ENCODE peak calls at places on chromosomes 16 and 17, in four cellular contexts. J, B, Z and A are unnamed samples.

GRCh38 chr16:85234310-85235235 is 122.3 kb upstream of the CIBAR2 start:
- DNase-seq in J (peak), B (no peak), Z (peak), A (no peak)

GRCh38 chr17:77083547-77083946 is 57.2 kb upstream of the SEC14L1 start:
- DNase-seq in J (no peak), B (no peak), Z (no peak), A (no peak)

GRCh38 chr17:59356543-59357218 is 25.2 kb downstream of the YPEL2 start:
- DNase-seq in J (no peak), B (no peak), Z (no peak), A (no peak)

GRCh38 chr17:79279320-79279719 is 204.7 kb downstream of the ENGASE start:
- DNase-seq in J (no peak), B (no peak), Z (no peak), A (no peak)

GRCh38 chr17:41615454-41615853 is 2.9 kb upstream of the KRT16 start:
- DNase-seq in J (no peak), B (no peak), Z (no peak), A (no peak)

GRCh38 chr16:73163238-73163795 is 115.4 kb upstream of the ZFHX3 start:
- DNase-seq in J (no peak), B (no peak), Z (peak), A (no peak)

GRCh38 chr17:382644-383533 is 30.3 kb upstream of the RPH3AL start:
- DNase-seq in J (no peak), B (peak), Z (no peak), A (no peak)

GRCh38 chr16:86508947-86509758 is 1.2 kb upstream of the FOXF1 start:
- DNase-seq in J (peak), B (peak), Z (no peak), A (no peak)

GRCh38 chr17:19249681-19250080 is 12.5 kb downstream of the EPN2 start:
- DNase-seq in J (no peak), B (no peak), Z (no peak), A (no peak)

GRCh38 chr17:40846515-40847155 is 20.4 kb downstream of the KRT12 start:
- DNase-seq in J (no peak), B (peak), Z (peak), A (no peak)

GRCh38 chr17:48620497-48621139 is 5.5 kb upstream of the HOXB8 start:
- DNase-seq in J (no peak), B (no peak), Z (no peak), A (no peak)

GRCh38 chr17:40651939-40652338 is 4.3 kb upstream of the SMARCE1 start:
- DNase-seq in J (no peak), B (no peak), Z (no peak), A (no peak)

GRCh38 chr16:19555938-19556778 is 655 bp downstream of the VPS35L start:
- DNase-seq in J (peak), B (peak), Z (no peak), A (no peak)

GRCh38 chr17:77076046-77076882 is 64.5 kb upstream of the SEC14L1 start:
- DNase-seq in J (no peak), B (no peak), Z (peak), A (no peak)

GRCh38 chr17:40092581-40092980 is 7.8 kb downstream of the NR1D1 start:
- DNase-seq in J (no peak), B (no peak), Z (no peak), A (no peak)

GRCh38 chr17:61235821-61236197 is 163.8 kb upstream of the TBX2 start:
- DNase-seq in J (no peak), B (no peak), Z (no peak), A (no peak)

GRCh38 chr17:30379303-30380105 is 777 bp downstream of the CPD start:
- DNase-seq in J (no peak), B (no peak), Z (no peak), A (no peak)

GRCh38 chr17:81711814-81712467 is at the start of gene SLC25A10:
- DNase-seq in J (peak), B (peak), Z (peak), A (peak)

GRCh38 chr17:6627019-6627418 is 13.5 kb downstream of the KIAA0753 start:
- DNase-seq in J (peak), B (no peak), Z (no peak), A (no peak)

GRCh38 chr17:10815318-10815717 is 11.4 kb upstream of the TMEM238L start:
- DNase-seq in J (no peak), B (no peak), Z (no peak), A (no peak)

GRCh38 chr17:74833501-74834361 is 26.0 kb downstream of the GRIN2C start:
- DNase-seq in J (peak), B (no peak), Z (no peak), A (no peak)

GRCh38 chr17:29764748-29765147 is 142.0 kb upstream of the CORO6 start:
- DNase-seq in J (no peak), B (no peak), Z (no peak), A (no peak)

GRCh38 chr16:50267651-50268050 is 1.3 kb downstream of the ADCY7 start:
- DNase-seq in J (no peak), B (no peak), Z (no peak), A (no peak)

GRCh38 chr17:50685334-50685665 is 22.4 kb downstream of the ANKRD40 start:
- DNase-seq in J (no peak), B (no peak), Z (no peak), A (no peak)

GRCh38 chr17:82900741-82901140 is 60.9 kb upstream of the ZNF750 start:
- DNase-seq in J (no peak), B (no peak), Z (no peak), A (no peak)

GRCh38 chr16:22948603-22949368 is 134.8 kb downstream of the HS3ST2 start:
- DNase-seq in J (peak), B (peak), Z (peak), A (peak)

GRCh38 chr17:2406271-2406902 is 5.5 kb upstream of the MNT start:
- DNase-seq in J (no peak), B (no peak), Z (no peak), A (no peak)

GRCh38 chr17:63930951-63931575 is 1.1 kb downstream of the CD79B start:
- DNase-seq in J (no peak), B (no peak), Z (no peak), A (no peak)

GRCh38 chr16:57039148-57039812 is 49.9 kb downstream of the NLRC5 start:
- DNase-seq in J (no peak), B (no peak), Z (no peak), A (no peak)

GRCh38 chr17:83109386-83109785 is 30.0 kb downstream of the METRNL start:
- DNase-seq in J (no peak), B (no peak), Z (no peak), A (no peak)

GRCh38 chr17:59004338-59005111 is 102.2 kb downstream of the TRIM37 start:
- DNase-seq in J (peak), B (peak), Z (peak), A (peak)

GRCh38 chr17:74807925-74808324 is 31.8 kb upstream of the NAT9 start:
- DNase-seq in J (no peak), B (no peak), Z (peak), A (peak)